ENCODE peak calls at places on chromosomes 5 and 9, in four cellular contexts. Y is fibroblast of mammary gland, M is brain microvascular endothelial cell, Z is endothelial cell. O is an unnamed sample.

GRCh38 chr5:141615991-141616715 is 2.6 kb downstream of the DIAPH1 start:
- DNase-seq in Y (no peak), M (no peak), Z (no peak), O (no peak)

GRCh38 chr9:76610009-76610352 is 151.0 kb downstream of the GCNT1 start:
- DNase-seq in Y (peak), M (peak), Z (no peak), O (no peak)

GRCh38 chr9:27394154-27394825 is 97.3 kb upstream of the EQTN start:
- DNase-seq in Y (no peak), M (no peak), Z (no peak), O (no peak)

GRCh38 chr9:124126571-124127289 is 115.2 kb downstream of the LHX2 start:
- DNase-seq in Y (peak), M (peak), Z (peak), O (peak)

GRCh38 chr5:171386006-171386671 is 1.5 kb upstream of the NPM1 start:
- DNase-seq in Y (no peak), M (no peak), Z (no peak), O (no peak)

GRCh38 chr9:98807811-98808195 is 333 bp downstream of the GALNT12 start:
- DNase-seq in Y (no peak), M (no peak), Z (no peak), O (no peak)

GRCh38 chr5:4700082-4700481 is 440.0 kb upstream of the ADAMTS16 start:
- DNase-seq in Y (peak), M (peak), Z (peak), O (no peak)

GRCh38 chr5:80109549-80110478 is 74.7 kb downstream of the THBS4 start:
- DNase-seq in Y (no peak), M (no peak), Z (no peak), O (no peak)

GRCh38 chr5:14489643-14490042 is 91.9 kb upstream of the OTULINL start:
- DNase-seq in Y (no peak), M (no peak), Z (no peak), O (no peak)

GRCh38 chr5:776862-777711 is 7.4 kb downstream of the ZDHHC11B start:
- DNase-seq in Y (peak), M (no peak), Z (no peak), O (peak)

GRCh38 chr9:129933709-129934586 is 98.7 kb downstream of the USP20 start:
- DNase-seq in Y (peak), M (no peak), Z (no peak), O (no peak)

GRCh38 chr5:24141046-24141445 is 503.7 kb downstream of the CDH10 start:
- DNase-seq in Y (peak), M (no peak), Z (no peak), O (no peak)

GRCh38 chr9:78592866-78593265 is 295.9 kb downstream of the PSAT1 start:
- DNase-seq in Y (peak), M (peak), Z (no peak), O (no peak)

GRCh38 chr5:142432369-142432863 is 107.6 kb upstream of the SPRY4 start:
- DNase-seq in Y (no peak), M (no peak), Z (no peak), O (peak)

GRCh38 chr9:114909657-114910056 is 20.7 kb downstream of the TNFSF8 start:
- DNase-seq in Y (no peak), M (no peak), Z (no peak), O (no peak)

GRCh38 chr5:142290574-142291299 is 34.1 kb downstream of the SPRY4 start:
- DNase-seq in Y (peak), M (peak), Z (no peak), O (no peak)

GRCh38 chr9:127214421-127215265 is 49.9 kb upstream of the GARNL3 start:
- DNase-seq in Y (peak), M (peak), Z (peak), O (peak)

GRCh38 chr5:102755691-102756371 is 726 bp downstream of the PAM start:
- DNase-seq in Y (peak), M (peak), Z (peak), O (peak)

GRCh38 chr5:155839251-155840037 is 487.5 kb upstream of the SGCD start:
- DNase-seq in Y (no peak), M (no peak), Z (no peak), O (no peak)

GRCh38 chr9:135299239-135299590 is 180.4 kb upstream of the PPP1R26 start:
- DNase-seq in Y (no peak), M (no peak), Z (no peak), O (no peak)

GRCh38 chr5:78771260-78772240 is 123.0 kb upstream of the LHFPL2 start:
- DNase-seq in Y (no peak), M (no peak), Z (peak), O (no peak)

GRCh38 chr9:12464910-12465512 is 228.2 kb upstream of the TYRP1 start:
- DNase-seq in Y (peak), M (peak), Z (peak), O (peak)
- TF ChIP-seq CTCF in Y (peak), M (peak), Z (peak), O (peak)

DNA sequence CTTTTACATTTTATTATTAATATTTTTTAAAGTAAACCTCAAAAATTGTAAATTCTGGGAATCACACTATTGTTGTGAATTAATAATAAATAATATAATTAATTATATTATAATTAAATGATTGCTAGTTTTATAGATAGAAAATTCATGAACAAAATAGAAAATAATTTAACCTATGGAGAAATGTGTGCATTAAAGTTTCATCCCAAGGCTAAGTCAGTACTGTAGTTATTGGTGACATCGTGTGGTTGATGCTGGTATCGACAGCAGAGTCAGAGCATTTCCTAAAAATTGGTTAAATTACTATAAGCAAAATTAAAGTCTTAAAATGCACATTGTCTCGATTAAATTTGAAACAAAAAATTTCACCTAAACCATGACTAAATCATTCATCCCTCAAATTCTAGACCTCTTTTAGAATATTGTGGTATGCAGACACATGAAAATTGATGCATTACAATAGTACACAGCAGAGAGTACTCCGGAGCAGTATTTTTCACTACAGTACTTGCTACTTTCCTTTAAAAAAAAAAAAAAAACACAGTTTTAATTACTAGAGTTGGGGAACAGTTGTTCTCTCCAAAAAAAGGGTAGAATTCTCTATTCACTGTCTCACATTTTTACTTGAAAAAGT is 73.9 kb downstream of the RORB start:
- DNase-seq in Y (peak), M (peak), Z (peak), O (peak)
- TF ChIP-seq CTCF in Y (peak), M (peak), Z (peak), O (peak)

GRCh38 chr5:34682926-34683623 is 26.9 kb downstream of the RAI14 start:
- DNase-seq in Y (peak), M (no peak), Z (no peak), O (no peak)

GRCh38 chr5:34686762-34687268 is 30.7 kb downstream of the RAI14 start:
- DNase-seq in Y (peak), M (peak), Z (no peak), O (no peak)

GRCh38 chr5:34685485-34686197 is 29.5 kb downstream of the RAI14 start:
- DNase-seq in Y (peak), M (peak), Z (no peak), O (no peak)

GRCh38 chr5:34684980-34685352 is 28.8 kb downstream of the RAI14 start:
- DNase-seq in Y (no peak), M (no peak), Z (no peak), O (no peak)

GRCh38 chr5:34684281-34684979 is 28.3 kb downstream of the RAI14 start:
- DNase-seq in Y (peak), M (peak), Z (no peak), O (no peak)
- TF ChIP-seq CTCF in Y (peak), M (peak), Z (no peak), O (no peak)

DNA sequence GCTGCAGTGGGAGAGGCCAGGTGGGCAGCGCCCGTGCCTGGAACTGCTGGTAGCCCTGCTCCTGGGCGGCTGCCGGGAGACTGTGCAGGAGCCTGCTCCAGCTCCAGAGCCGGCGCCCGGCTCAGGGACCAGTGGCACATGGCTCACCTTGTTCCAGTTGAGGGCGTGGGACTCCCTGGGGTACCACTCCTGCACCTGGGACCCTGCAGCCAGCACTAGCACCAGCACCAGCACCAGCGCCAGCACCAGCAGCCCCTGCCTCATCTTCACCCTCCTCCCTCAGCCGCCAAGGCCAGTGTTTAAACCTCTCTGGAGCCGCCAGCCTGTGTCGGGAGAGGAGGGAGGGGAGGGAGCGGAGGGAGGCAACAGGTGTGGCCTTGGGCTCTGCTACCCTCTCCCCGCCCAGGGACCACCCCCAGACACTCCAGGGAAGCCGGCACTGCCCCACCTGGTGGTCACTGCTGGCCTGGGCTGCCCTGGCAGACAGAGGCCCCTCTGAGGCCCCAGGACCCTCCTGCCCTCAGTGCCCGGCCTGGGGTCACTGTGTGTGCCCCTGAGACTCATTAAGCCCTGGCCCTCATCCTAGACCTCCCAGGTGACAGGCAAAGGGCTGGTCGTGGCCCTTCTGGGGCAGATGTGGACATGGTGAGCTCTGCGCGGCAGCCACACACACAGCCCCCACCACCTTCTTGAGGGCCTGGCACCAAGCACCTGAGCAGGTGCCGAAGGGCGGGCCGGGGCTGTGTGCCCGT is at the start of gene LCN10:
- DNase-seq in Y (no peak), M (no peak), Z (peak), O (no peak)
- TF ChIP-seq CTCF in Y (no peak), M (peak), Z (no peak), O (peak)

GRCh38 chr5:150242495-150242894 is 47.1 kb downstream of the CAMK2A start:
- DNase-seq in Y (no peak), M (no peak), Z (no peak), O (no peak)
- TF ChIP-seq CTCF in Y (no peak), M (no peak), Z (no peak), O (no peak)

DNA sequence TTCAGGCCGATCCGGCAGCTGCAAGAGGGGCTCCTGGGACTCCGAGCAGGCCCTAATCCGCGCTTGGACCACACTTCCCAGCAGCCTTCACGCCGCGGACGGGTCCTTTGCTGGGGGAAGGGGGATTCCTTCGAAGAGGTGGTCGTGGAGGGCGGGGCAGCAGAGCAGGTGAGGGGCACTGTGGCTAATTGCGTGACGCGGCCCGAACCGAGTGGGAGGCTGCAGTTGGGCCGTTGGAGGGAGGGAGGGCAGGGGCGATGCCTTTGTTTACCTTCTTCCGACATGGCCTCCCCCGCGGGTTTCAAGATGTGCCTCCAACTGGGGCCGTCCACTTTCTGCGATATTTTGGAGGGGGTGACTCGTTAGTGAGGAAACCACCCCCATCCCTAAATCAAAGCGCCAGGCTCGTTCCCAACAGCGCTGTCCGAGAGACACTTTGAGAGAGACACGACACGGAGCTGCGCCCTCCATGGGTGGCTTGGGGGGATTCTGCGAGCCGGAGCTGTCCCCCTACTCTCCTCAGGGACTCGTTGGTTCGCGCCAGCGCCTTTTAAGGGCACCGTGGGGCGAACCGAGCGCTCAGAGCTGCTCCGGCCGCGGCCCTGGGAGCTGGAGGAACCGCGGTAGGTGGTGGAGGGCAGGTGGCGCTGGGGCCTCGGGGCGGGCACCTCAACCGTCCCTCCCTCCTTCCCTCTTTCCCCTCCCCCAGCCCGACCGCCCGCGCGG is at the start of gene FAM53C:
- DNase-seq in Y (peak), M (peak), Z (peak), O (peak)
- TF ChIP-seq CTCF in Y (no peak), M (peak), Z (no peak), O (no peak)

DNA sequence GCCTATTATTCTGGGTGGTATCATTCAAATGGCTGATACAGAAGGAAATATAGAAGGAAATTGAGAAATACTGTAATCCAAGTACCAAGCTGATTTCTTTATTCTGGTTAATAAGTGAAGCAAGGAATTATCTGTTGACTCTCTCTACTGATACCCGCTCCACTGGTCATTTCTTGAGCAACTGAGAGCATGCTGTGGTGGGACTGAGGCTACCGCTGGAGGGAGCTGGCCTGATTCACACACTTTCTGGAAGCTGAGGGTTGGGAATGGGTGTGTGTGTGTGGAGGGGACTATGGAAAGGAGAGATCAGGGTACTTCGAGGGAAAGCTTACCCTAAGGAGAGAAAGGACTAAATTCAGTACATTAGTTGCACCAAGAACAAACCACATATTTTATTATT is 104.1 kb downstream of the UGCG start:
- DNase-seq in Y (no peak), M (no peak), Z (no peak), O (no peak)
- TF ChIP-seq CTCF in Y (peak), M (peak), Z (no peak), O (no peak)

O was measured in GM13977.